ENCODE peak calls at places on chromosomes 6 and 20, in five cellular contexts. Q is esophagus squamous epithelium, Y is IMR-90, I is Peyer's patch, O is tibial nerve. H is an unnamed sample. For H3K27me3, the result is how much of the 10 kb centered on the place peaks cover.

GRCh38 chr20:56393133-56393472 is 658 bp downstream of the CSTF1 start:
- DNase-seq in O (no peak), I (no peak), Y (no peak), Q (no peak), H (no peak)

GRCh38 chr6:159181914-159182313 is 12.7 kb downstream of the FNDC1 start:
- DNase-seq in I (no peak), Q (no peak), O (no peak), Y (no peak), H (no peak)

GRCh38 chr6:115894426-115894992 is 166.2 kb downstream of the FRK start:
- DNase-seq in I (no peak), Q (no peak), Y (no peak), O (no peak), H (no peak)

GRCh38 chr20:42401598-42401997 is 783.4 kb upstream of the CHD6 start:
- DNase-seq in Y (no peak), Q (no peak), I (no peak), O (no peak), H (no peak)

GRCh38 chr20:3563548-3564177 is 92.8 kb downstream of the ATRN start:
- DNase-seq in Y (peak), I (no peak), Q (no peak), O (no peak), H (no peak)

GRCh38 chr6:148583631-148584030 is 163.2 kb upstream of the UST start:
- DNase-seq in O (no peak), I (no peak), Q (no peak), Y (no peak), H (no peak)

GRCh38 chr20:40980828-40981310 is 47.8 kb upstream of the TOP1 start:
- DNase-seq in Q (no peak), I (no peak), Y (no peak), O (no peak), H (no peak)

GRCh38 chr6:21887301-21888185 is 294.0 kb downstream of the SOX4 start:
- DNase-seq in I (no peak), O (no peak), Q (no peak), Y (peak), H (no peak)

GRCh38 chr6:150413768-150414167 is 45.0 kb downstream of the IYD start:
- DNase-seq in Y (no peak), Q (no peak), I (no peak), O (no peak), H (no peak)

GRCh38 chr6:162621246-162621645 is 106.3 kb downstream of the PRKN start:
- DNase-seq in Y (no peak), O (no peak), I (no peak), Q (no peak), H (peak)

GRCh38 chr20:47611785-47612184 is 110.1 kb downstream of the NCOA3 start:
- DNase-seq in O (no peak), I (no peak), Q (no peak), Y (no peak), H (no peak)

GRCh38 chr6:4582506-4582905 is 193.7 kb upstream of the CDYL start:
- DNase-seq in I (no peak), Y (peak), O (no peak), Q (no peak), H (no peak)

GRCh38 chr6:72560721-72561593 is 60.9 kb upstream of the KCNQ5 start:
- DNase-seq in I (no peak), Y (peak), O (no peak), Q (no peak), H (no peak)

GRCh38 chr20:47825011-47825762 is 39.9 kb upstream of the SULF2 start:
- DNase-seq in Y (no peak), Q (no peak), I (peak), O (no peak), H (no peak)

GRCh38 chr6:135382182-135382628 is 115.3 kb downstream of the AHI1 start:
- DNase-seq in O (no peak), I (no peak), Y (no peak), Q (no peak), H (no peak)

GRCh38 chr20:50491926-50492634 is 18.1 kb upstream of the PTPN1 start:
- DNase-seq in Q (no peak), Y (peak), I (peak), O (no peak), H (no peak)

GRCh38 chr20:38143646-38144554 is 21.2 kb downstream of the TGM2 start:
- DNase-seq in Y (peak), O (no peak), Q (no peak), I (peak), H (peak)

GRCh38 chr6:163951326-163951725 is 536.8 kb downstream of the QKI start:
- DNase-seq in Q (no peak), Y (no peak), I (no peak), O (no peak), H (no peak)

GRCh38 chr6:107459283-107460073 is at the start of gene PDSS2:
- DNase-seq in O (peak), I (peak), Q (peak), Y (peak), H (peak)
- TF ChIP-seq POLR2A in O (peak), I (peak), Q (no peak), Y (peak), H (peak)

GRCh38 chr6:84643778-84644177 is 120.6 kb downstream of the TBX18 start:
- DNase-seq in I (no peak), Q (no peak), O (no peak), Y (no peak), H (no peak)
- H3K27me3 ChIP-seq in I (under half), Q (under half), O (under half), Y (under half), H (under half)

DNA sequence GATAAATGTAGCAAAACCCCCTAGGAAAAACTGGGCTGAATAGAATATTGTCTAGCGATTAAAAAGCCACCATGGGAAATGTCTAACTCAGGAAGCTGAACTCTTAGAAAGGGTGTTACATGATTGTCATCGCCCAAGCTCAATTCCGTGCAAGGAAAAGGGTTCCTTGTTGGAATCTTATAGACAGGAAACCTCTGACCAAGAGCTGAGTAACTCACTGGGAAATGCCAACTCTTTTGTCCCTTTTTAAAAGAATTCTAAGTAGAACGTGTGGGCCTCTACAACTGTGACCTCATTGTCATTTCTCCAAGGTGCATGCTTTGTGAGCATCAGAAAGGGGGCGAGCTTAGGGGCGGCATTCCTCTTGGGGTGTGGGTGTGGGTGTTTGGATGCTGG is 88.1 kb downstream of the SYNJ2 start:
- DNase-seq in Y (peak), I (no peak), O (no peak), Q (no peak), H (no peak)
- H3K27ac ChIP-seq in Y (peak), I (no peak), O (no peak), Q (peak), H (peak)

DNA sequence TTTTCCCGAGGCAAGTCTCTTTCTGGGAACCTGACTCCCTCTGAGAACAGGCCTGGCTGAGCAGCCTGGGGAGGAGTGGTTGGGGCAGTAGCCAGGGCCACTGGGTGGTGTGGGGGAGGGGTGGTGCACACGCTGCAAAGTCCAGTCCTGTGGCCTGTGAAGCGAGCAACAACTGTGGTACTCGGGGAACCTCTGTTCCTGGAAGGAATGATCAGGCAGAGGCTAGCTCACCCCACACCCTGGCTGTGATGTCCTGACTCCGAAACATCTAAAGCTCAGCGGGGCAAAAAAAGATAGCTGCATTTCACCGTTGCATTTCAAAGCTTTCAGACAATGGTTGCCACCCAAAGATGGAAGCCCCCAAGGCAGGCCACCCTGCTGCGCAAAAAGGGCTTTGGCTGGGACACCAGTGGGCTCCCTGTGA is 25.5 kb downstream of the PCK1 start:
- DNase-seq in Q (no peak), Y (no peak), O (no peak), I (peak), H (no peak)
- TF ChIP-seq POLR2A in Q (no peak), Y (no peak), O (no peak), I (no peak), H (no peak)

DNA sequence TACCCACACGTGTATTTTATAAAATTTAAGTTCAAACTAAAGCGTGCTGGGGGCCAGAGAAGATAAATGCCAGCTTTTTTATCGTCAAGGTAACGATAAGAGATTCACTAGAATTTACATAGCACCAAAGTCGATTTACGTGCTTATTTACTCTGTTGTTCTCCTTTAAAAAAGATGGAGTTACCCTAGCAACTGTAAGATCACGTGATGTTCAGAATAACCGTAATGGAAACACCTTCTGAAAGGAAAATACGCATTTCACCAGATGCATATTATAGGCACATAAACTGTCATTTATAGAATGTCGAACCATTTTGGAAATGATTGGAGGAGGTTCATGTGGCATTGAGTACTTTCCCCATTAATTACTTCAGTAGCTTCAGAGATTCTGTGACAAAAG is 207.6 kb downstream of the TSHZ2 start:
- DNase-seq in I (no peak), Y (no peak), O (no peak), Q (no peak), H (no peak)
- H3K27me3 ChIP-seq in I (under half), Y (under half), O (under half), Q (under half), H (under half)

DNA sequence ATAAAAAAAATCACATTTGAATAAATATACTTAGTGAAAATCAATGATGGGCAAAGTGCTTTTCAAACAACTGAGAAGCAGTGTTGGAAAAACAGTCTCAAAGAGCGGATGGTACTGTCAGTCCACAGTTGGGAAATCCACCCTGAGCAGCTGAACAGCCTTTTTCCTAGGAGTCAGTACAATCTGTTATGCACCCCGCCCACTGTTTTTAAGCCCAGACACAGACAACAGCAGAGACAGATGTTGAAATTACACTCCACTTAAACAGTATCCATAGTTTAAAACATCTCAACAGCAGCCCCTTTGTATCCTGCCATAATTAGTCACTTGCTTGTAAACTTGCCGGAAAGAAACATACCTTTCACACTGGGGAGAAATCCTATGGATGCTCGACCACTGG is 372 bp downstream of the KIAA0408 start:
- DNase-seq in I (no peak), O (no peak), Q (no peak), Y (peak), H (peak)
- H3K27ac ChIP-seq in I (peak), O (peak), Q (peak), Y (no peak), H (peak)

GRCh38 chr6:11650711-11651110 is 113.2 kb downstream of the TMEM170B start:
- DNase-seq in Y (no peak), Q (no peak), I (no peak), O (no peak), H (no peak)

GRCh38 chr6:11648889-11649288 is 111.3 kb downstream of the TMEM170B start:
- DNase-seq in Y (no peak), Q (no peak), O (no peak), I (no peak), H (no peak)

GRCh38 chr6:11653028-11653583 is 115.6 kb downstream of the TMEM170B start:
- DNase-seq in Q (no peak), O (no peak), I (no peak), Y (peak), H (peak)

GRCh38 chr6:11648436-11648775 is 110.9 kb downstream of the TMEM170B start:
- DNase-seq in Q (no peak), Y (no peak), O (no peak), I (no peak), H (no peak)

GRCh38 chr6:11650297-11650696 is 112.7 kb downstream of the TMEM170B start:
- DNase-seq in O (no peak), Y (peak), Q (no peak), I (no peak), H (no peak)
- TF ChIP-seq POLR2A in O (no peak), Y (no peak), Q (no peak), I (no peak), H (no peak)

DNA sequence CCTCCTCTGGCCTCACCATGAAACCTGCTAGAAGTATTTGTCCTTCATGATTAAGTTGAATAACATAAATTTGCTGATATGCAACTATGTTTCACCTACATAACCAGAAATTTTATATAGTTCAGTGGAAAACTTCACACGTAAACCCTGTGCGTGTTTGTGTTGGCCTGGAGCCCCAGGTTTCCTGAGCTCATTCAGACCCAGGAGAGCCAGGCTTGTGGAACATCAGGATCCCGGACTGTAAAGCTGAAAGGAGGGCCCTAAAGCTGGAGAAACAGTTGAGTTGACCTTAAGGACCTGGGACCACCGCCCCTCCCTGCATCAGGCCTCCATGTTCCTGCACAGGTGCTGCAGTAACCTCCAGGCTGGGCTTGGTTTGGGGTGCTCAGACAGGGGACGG is 3.1 kb upstream of the SPATS1 start:
- DNase-seq in Y (no peak), O (peak), I (no peak), Q (no peak), H (no peak)
- H3K27me3 ChIP-seq in Y (half or more), O (under half), I (under half), Q (under half), H (under half)

H was measured in uterus.